ENCODE peak calls at places on chromosomes 2 and 18, in five cellular contexts. One of them, this sample, is unnamed.

GRCh38 chr2:151947524-151948165 is 119.4 kb upstream of the ARL5A start:
- DNase-seq in IMR-90: no peak
- DNase-seq in HTR-8/SVneo: no peak
- DNase-seq in stimulated activated CD4-positive, alpha-beta T cell treated with anti-CD3 and anti-CD28 coated beads, Interleukin-15, amount 100 ng/mL, for 1 hour: no peak
- DNase-seq in T-cell: no peak
- DNase-seq in this sample: no peak

GRCh38 chr2:162840598-162841246 is 2.2 kb upstream of the KCNH7 start:
- DNase-seq in IMR-90: peak
- DNase-seq in HTR-8/SVneo: peak
- DNase-seq in stimulated activated CD4-positive, alpha-beta T cell treated with anti-CD3 and anti-CD28 coated beads, Interleukin-15, amount 100 ng/mL, for 1 hour: no peak
- DNase-seq in T-cell: no peak
- DNase-seq in this sample: peak

GRCh38 chr2:132497591-132497990 is 81.0 kb downstream of the GPR39 start:
- DNase-seq in IMR-90: peak
- DNase-seq in HTR-8/SVneo: no peak
- DNase-seq in stimulated activated CD4-positive, alpha-beta T cell treated with anti-CD3 and anti-CD28 coated beads, Interleukin-15, amount 100 ng/mL, for 1 hour: no peak
- DNase-seq in T-cell: no peak
- DNase-seq in this sample: no peak

GRCh38 chr2:17557596-17557995 is 17.1 kb downstream of the VSNL1 start:
- DNase-seq in IMR-90: no peak
- DNase-seq in HTR-8/SVneo: no peak
- DNase-seq in stimulated activated CD4-positive, alpha-beta T cell treated with anti-CD3 and anti-CD28 coated beads, Interleukin-15, amount 100 ng/mL, for 1 hour: no peak
- DNase-seq in T-cell: no peak
- DNase-seq in this sample: no peak

GRCh38 chr2:162261032-162261945 is 18.0 kb upstream of the FAP start:
- DNase-seq in IMR-90: peak
- DNase-seq in HTR-8/SVneo: no peak
- DNase-seq in stimulated activated CD4-positive, alpha-beta T cell treated with anti-CD3 and anti-CD28 coated beads, Interleukin-15, amount 100 ng/mL, for 1 hour: no peak
- DNase-seq in T-cell: no peak
- DNase-seq in this sample: no peak

GRCh38 chr2:25960920-25961319 is 21.4 kb downstream of the KIF3C start:
- DNase-seq in IMR-90: peak
- DNase-seq in HTR-8/SVneo: no peak
- DNase-seq in stimulated activated CD4-positive, alpha-beta T cell treated with anti-CD3 and anti-CD28 coated beads, Interleukin-15, amount 100 ng/mL, for 1 hour: no peak
- DNase-seq in T-cell: no peak
- DNase-seq in this sample: no peak

GRCh38 chr2:212695426-212695825 is 156.8 kb upstream of the ERBB4 start:
- DNase-seq in IMR-90: no peak
- DNase-seq in HTR-8/SVneo: no peak
- DNase-seq in stimulated activated CD4-positive, alpha-beta T cell treated with anti-CD3 and anti-CD28 coated beads, Interleukin-15, amount 100 ng/mL, for 1 hour: no peak
- DNase-seq in T-cell: no peak
- DNase-seq in this sample: no peak

GRCh38 chr2:43879261-43879660 is 40.5 kb downstream of the ABCG8 start:
- DNase-seq in IMR-90: no peak
- DNase-seq in HTR-8/SVneo: no peak
- DNase-seq in stimulated activated CD4-positive, alpha-beta T cell treated with anti-CD3 and anti-CD28 coated beads, Interleukin-15, amount 100 ng/mL, for 1 hour: no peak
- DNase-seq in T-cell: no peak
- DNase-seq in this sample: no peak

GRCh38 chr18:59988098-59988706 is 88.4 kb downstream of the PMAIP1 start:
- DNase-seq in IMR-90: peak
- DNase-seq in HTR-8/SVneo: peak
- DNase-seq in stimulated activated CD4-positive, alpha-beta T cell treated with anti-CD3 and anti-CD28 coated beads, Interleukin-15, amount 100 ng/mL, for 1 hour: peak
- DNase-seq in T-cell: peak
- DNase-seq in this sample: no peak

GRCh38 chr2:121037480-121037879 is 247.5 kb downstream of the TFCP2L1 start:
- DNase-seq in IMR-90: no peak
- DNase-seq in HTR-8/SVneo: no peak
- DNase-seq in stimulated activated CD4-positive, alpha-beta T cell treated with anti-CD3 and anti-CD28 coated beads, Interleukin-15, amount 100 ng/mL, for 1 hour: no peak
- DNase-seq in T-cell: no peak
- DNase-seq in this sample: no peak

GRCh38 chr2:54634564-54635511 is 88.6 kb upstream of the EML6 start:
- DNase-seq in IMR-90: peak
- DNase-seq in HTR-8/SVneo: peak
- DNase-seq in stimulated activated CD4-positive, alpha-beta T cell treated with anti-CD3 and anti-CD28 coated beads, Interleukin-15, amount 100 ng/mL, for 1 hour: no peak
- DNase-seq in T-cell: no peak
- DNase-seq in this sample: no peak

GRCh38 chr2:187989925-187990623 is 301.6 kb upstream of the GULP1 start:
- DNase-seq in IMR-90: no peak
- DNase-seq in HTR-8/SVneo: no peak
- DNase-seq in stimulated activated CD4-positive, alpha-beta T cell treated with anti-CD3 and anti-CD28 coated beads, Interleukin-15, amount 100 ng/mL, for 1 hour: no peak
- DNase-seq in T-cell: no peak
- DNase-seq in this sample: no peak

GRCh38 chr2:119290859-119291587 is 67.4 kb downstream of the STEAP3 start:
- DNase-seq in IMR-90: peak
- DNase-seq in HTR-8/SVneo: peak
- DNase-seq in stimulated activated CD4-positive, alpha-beta T cell treated with anti-CD3 and anti-CD28 coated beads, Interleukin-15, amount 100 ng/mL, for 1 hour: peak
- DNase-seq in T-cell: no peak
- DNase-seq in this sample: peak

GRCh38 chr2:34104601-34105000 is 505.5 kb upstream of the FAM98A start:
- DNase-seq in IMR-90: peak
- DNase-seq in HTR-8/SVneo: no peak
- DNase-seq in stimulated activated CD4-positive, alpha-beta T cell treated with anti-CD3 and anti-CD28 coated beads, Interleukin-15, amount 100 ng/mL, for 1 hour: no peak
- DNase-seq in T-cell: no peak
- DNase-seq in this sample: no peak

GRCh38 chr18:58541789-58542425 is 87.0 kb downstream of the ALPK2 start:
- DNase-seq in IMR-90: peak
- DNase-seq in HTR-8/SVneo: peak
- DNase-seq in stimulated activated CD4-positive, alpha-beta T cell treated with anti-CD3 and anti-CD28 coated beads, Interleukin-15, amount 100 ng/mL, for 1 hour: no peak
- DNase-seq in T-cell: peak
- DNase-seq in this sample: no peak

GRCh38 chr18:12750076-12750707 is 47.4 kb downstream of the PSMG2 start:
- DNase-seq in IMR-90: no peak
- DNase-seq in HTR-8/SVneo: no peak
- DNase-seq in stimulated activated CD4-positive, alpha-beta T cell treated with anti-CD3 and anti-CD28 coated beads, Interleukin-15, amount 100 ng/mL, for 1 hour: no peak
- DNase-seq in T-cell: peak
- DNase-seq in this sample: no peak

GRCh38 chr2:18422416-18423165 is 137.9 kb downstream of the RDH14 start:
- DNase-seq in IMR-90: no peak
- DNase-seq in HTR-8/SVneo: no peak
- DNase-seq in stimulated activated CD4-positive, alpha-beta T cell treated with anti-CD3 and anti-CD28 coated beads, Interleukin-15, amount 100 ng/mL, for 1 hour: no peak
- DNase-seq in T-cell: no peak
- DNase-seq in this sample: no peak

GRCh38 chr2:67437132-67437531 is 40.0 kb downstream of the ETAA1 start:
- DNase-seq in IMR-90: peak
- DNase-seq in HTR-8/SVneo: peak
- DNase-seq in stimulated activated CD4-positive, alpha-beta T cell treated with anti-CD3 and anti-CD28 coated beads, Interleukin-15, amount 100 ng/mL, for 1 hour: no peak
- DNase-seq in T-cell: no peak
- DNase-seq in this sample: no peak

GRCh38 chr18:10398571-10398970 is 55.9 kb upstream of the APCDD1 start:
- DNase-seq in IMR-90: no peak
- DNase-seq in HTR-8/SVneo: no peak
- DNase-seq in stimulated activated CD4-positive, alpha-beta T cell treated with anti-CD3 and anti-CD28 coated beads, Interleukin-15, amount 100 ng/mL, for 1 hour: no peak
- DNase-seq in T-cell: no peak
- DNase-seq in this sample: no peak